ENCODE peak calls at places on chromosomes 11 and 22, in seven cellular contexts. One of them, this sample, is unnamed.

GRCh38 chr11:77188912-77189491 is 61.0 kb downstream of the MYO7A start:
- DNase-seq in left ventricle myocardium superior: peak
- DNase-seq in NCI-H345: peak
- DNase-seq in stimulated activated CD8-positive, alpha-beta memory T cell treated with anti-CD3 and anti-CD28 coated beads, Interleukin-15, amount 100 ng/mL, for 1 hour: no peak
- DNase-seq in KBM-7: no peak
- DNase-seq in CD8-positive, alpha-beta T cell: no peak
- DNase-seq in brain microvascular endothelial cell: no peak
- DNase-seq in this sample: no peak

GRCh38 chr22:25494774-25495173 is 69.7 kb upstream of the GRK3 start:
- DNase-seq in brain microvascular endothelial cell: no peak
- DNase-seq in left ventricle myocardium superior: no peak
- DNase-seq in KBM-7: peak
- DNase-seq in NCI-H345: no peak
- DNase-seq in stimulated activated CD8-positive, alpha-beta memory T cell treated with anti-CD3 and anti-CD28 coated beads, Interleukin-15, amount 100 ng/mL, for 1 hour: no peak
- DNase-seq in CD8-positive, alpha-beta T cell: no peak
- DNase-seq in this sample: no peak

GRCh38 chr22:30891781-30892180 is 76.8 kb downstream of the MORC2 start:
- DNase-seq in KBM-7: no peak
- DNase-seq in stimulated activated CD8-positive, alpha-beta memory T cell treated with anti-CD3 and anti-CD28 coated beads, Interleukin-15, amount 100 ng/mL, for 1 hour: no peak
- DNase-seq in NCI-H345: no peak
- DNase-seq in left ventricle myocardium superior: no peak
- DNase-seq in brain microvascular endothelial cell: no peak
- DNase-seq in CD8-positive, alpha-beta T cell: no peak
- DNase-seq in this sample: no peak

GRCh38 chr11:128482512-128483191 is 104.7 kb downstream of the ETS1 start:
- DNase-seq in stimulated activated CD8-positive, alpha-beta memory T cell treated with anti-CD3 and anti-CD28 coated beads, Interleukin-15, amount 100 ng/mL, for 1 hour: no peak
- DNase-seq in KBM-7: no peak
- DNase-seq in left ventricle myocardium superior: no peak
- DNase-seq in brain microvascular endothelial cell: peak
- DNase-seq in CD8-positive, alpha-beta T cell: no peak
- DNase-seq in NCI-H345: no peak
- DNase-seq in this sample: no peak

GRCh38 chr11:115617767-115618166 is 113.6 kb upstream of the CADM1 start:
- DNase-seq in NCI-H345: no peak
- DNase-seq in CD8-positive, alpha-beta T cell: no peak
- DNase-seq in KBM-7: no peak
- DNase-seq in left ventricle myocardium superior: no peak
- DNase-seq in brain microvascular endothelial cell: no peak
- DNase-seq in stimulated activated CD8-positive, alpha-beta memory T cell treated with anti-CD3 and anti-CD28 coated beads, Interleukin-15, amount 100 ng/mL, for 1 hour: no peak
- DNase-seq in this sample: no peak

GRCh38 chr11:72066855-72067254 is 13.5 kb downstream of the NUMA1 start:
- DNase-seq in brain microvascular endothelial cell: no peak
- DNase-seq in stimulated activated CD8-positive, alpha-beta memory T cell treated with anti-CD3 and anti-CD28 coated beads, Interleukin-15, amount 100 ng/mL, for 1 hour: no peak
- DNase-seq in CD8-positive, alpha-beta T cell: no peak
- DNase-seq in KBM-7: no peak
- DNase-seq in left ventricle myocardium superior: no peak
- DNase-seq in NCI-H345: no peak
- DNase-seq in this sample: no peak

GRCh38 chr11:125001849-125002248 is 47.8 kb downstream of the CCDC15 start:
- DNase-seq in left ventricle myocardium superior: no peak
- DNase-seq in KBM-7: no peak
- DNase-seq in brain microvascular endothelial cell: no peak
- DNase-seq in NCI-H345: no peak
- DNase-seq in CD8-positive, alpha-beta T cell: no peak
- DNase-seq in stimulated activated CD8-positive, alpha-beta memory T cell treated with anti-CD3 and anti-CD28 coated beads, Interleukin-15, amount 100 ng/mL, for 1 hour: no peak
- DNase-seq in this sample: no peak

GRCh38 chr22:20238567-20239062 is 29.5 kb downstream of the RTN4R start:
- DNase-seq in NCI-H345: peak
- DNase-seq in KBM-7: peak
- DNase-seq in stimulated activated CD8-positive, alpha-beta memory T cell treated with anti-CD3 and anti-CD28 coated beads, Interleukin-15, amount 100 ng/mL, for 1 hour: no peak
- DNase-seq in brain microvascular endothelial cell: no peak
- DNase-seq in left ventricle myocardium superior: peak
- DNase-seq in CD8-positive, alpha-beta T cell: no peak
- DNase-seq in this sample: no peak

GRCh38 chr22:20243545-20244249 is 24.4 kb downstream of the RTN4R start:
- DNase-seq in NCI-H345: peak
- DNase-seq in stimulated activated CD8-positive, alpha-beta memory T cell treated with anti-CD3 and anti-CD28 coated beads, Interleukin-15, amount 100 ng/mL, for 1 hour: no peak
- DNase-seq in left ventricle myocardium superior: peak
- DNase-seq in brain microvascular endothelial cell: peak
- DNase-seq in CD8-positive, alpha-beta T cell: no peak
- DNase-seq in KBM-7: peak
- DNase-seq in this sample: peak

GRCh38 chr22:43996170-43996980 is 27.7 kb upstream of the PARVB start:
- DNase-seq in NCI-H345: no peak
- DNase-seq in left ventricle myocardium superior: peak
- DNase-seq in KBM-7: peak
- DNase-seq in brain microvascular endothelial cell: no peak
- DNase-seq in CD8-positive, alpha-beta T cell: peak
- DNase-seq in stimulated activated CD8-positive, alpha-beta memory T cell treated with anti-CD3 and anti-CD28 coated beads, Interleukin-15, amount 100 ng/mL, for 1 hour: peak
- DNase-seq in this sample: no peak

GRCh38 chr11:17606206-17607082 is 59.4 kb downstream of the OTOG start:
- DNase-seq in brain microvascular endothelial cell: no peak
- DNase-seq in stimulated activated CD8-positive, alpha-beta memory T cell treated with anti-CD3 and anti-CD28 coated beads, Interleukin-15, amount 100 ng/mL, for 1 hour: no peak
- DNase-seq in KBM-7: no peak
- DNase-seq in CD8-positive, alpha-beta T cell: no peak
- DNase-seq in NCI-H345: no peak
- DNase-seq in left ventricle myocardium superior: peak
- DNase-seq in this sample: no peak

GRCh38 chr11:120929090-120929489 is 94.8 kb upstream of the TBCEL start:
- DNase-seq in left ventricle myocardium superior: no peak
- DNase-seq in CD8-positive, alpha-beta T cell: no peak
- DNase-seq in KBM-7: no peak
- DNase-seq in brain microvascular endothelial cell: no peak
- DNase-seq in stimulated activated CD8-positive, alpha-beta memory T cell treated with anti-CD3 and anti-CD28 coated beads, Interleukin-15, amount 100 ng/mL, for 1 hour: no peak
- DNase-seq in NCI-H345: no peak
- DNase-seq in this sample: no peak

GRCh38 chr11:35875063-35875462 is 68.8 kb upstream of the LDLRAD3 start:
- DNase-seq in CD8-positive, alpha-beta T cell: no peak
- DNase-seq in NCI-H345: no peak
- DNase-seq in brain microvascular endothelial cell: no peak
- DNase-seq in KBM-7: no peak
- DNase-seq in stimulated activated CD8-positive, alpha-beta memory T cell treated with anti-CD3 and anti-CD28 coated beads, Interleukin-15, amount 100 ng/mL, for 1 hour: no peak
- DNase-seq in left ventricle myocardium superior: no peak
- DNase-seq in this sample: no peak

GRCh38 chr11:120271672-120272071 is 31.7 kb downstream of the POU2F3 start:
- DNase-seq in KBM-7: no peak
- DNase-seq in stimulated activated CD8-positive, alpha-beta memory T cell treated with anti-CD3 and anti-CD28 coated beads, Interleukin-15, amount 100 ng/mL, for 1 hour: no peak
- DNase-seq in NCI-H345: no peak
- DNase-seq in left ventricle myocardium superior: no peak
- DNase-seq in CD8-positive, alpha-beta T cell: no peak
- DNase-seq in brain microvascular endothelial cell: no peak
- DNase-seq in this sample: no peak

GRCh38 chr11:406796-407650 is 7.8 kb downstream of the SIGIRR start:
- DNase-seq in brain microvascular endothelial cell: peak
- DNase-seq in left ventricle myocardium superior: peak
- DNase-seq in NCI-H345: peak
- DNase-seq in CD8-positive, alpha-beta T cell: peak
- DNase-seq in KBM-7: peak
- DNase-seq in stimulated activated CD8-positive, alpha-beta memory T cell treated with anti-CD3 and anti-CD28 coated beads, Interleukin-15, amount 100 ng/mL, for 1 hour: peak
- DNase-seq in this sample: peak

GRCh38 chr11:2393941-2394817 is 6.4 kb upstream of the TSSC4 start:
- DNase-seq in left ventricle myocardium superior: no peak
- DNase-seq in stimulated activated CD8-positive, alpha-beta memory T cell treated with anti-CD3 and anti-CD28 coated beads, Interleukin-15, amount 100 ng/mL, for 1 hour: no peak
- DNase-seq in NCI-H345: no peak
- DNase-seq in brain microvascular endothelial cell: no peak
- DNase-seq in CD8-positive, alpha-beta T cell: no peak
- DNase-seq in KBM-7: no peak
- DNase-seq in this sample: no peak

GRCh38 chr22:32723632-32724031 is 77.9 kb upstream of the TIMP3 start:
- DNase-seq in KBM-7: peak
- DNase-seq in left ventricle myocardium superior: peak
- DNase-seq in CD8-positive, alpha-beta T cell: no peak
- DNase-seq in NCI-H345: no peak
- DNase-seq in stimulated activated CD8-positive, alpha-beta memory T cell treated with anti-CD3 and anti-CD28 coated beads, Interleukin-15, amount 100 ng/mL, for 1 hour: peak
- DNase-seq in brain microvascular endothelial cell: peak
- DNase-seq in this sample: no peak